ENCODE peak calls at places on chromosome 1, in nine cellular contexts. J, B, Z, Q, S, C, W, M and N are unnamed samples.

GRCh38 chr1:37317870-37318431 is 156.4 kb upstream of the ZC3H12A start:
- DNase-seq in J (no peak), B (peak; percentile 62), Z (no peak), Q (no peak), S (no peak), C (no peak), W (no peak), M (peak; percentile 61), N (no peak)

GRCh38 chr1:157963713-157964112 is 29.7 kb upstream of the KIRREL1 start:
- DNase-seq in J (peak; percentile 27), B (peak; percentile 88), Z (peak; percentile 79), Q (peak; percentile 17), S (peak; percentile 9), C (peak; percentile 66), W (peak; percentile 35), M (peak; percentile 54), N (peak; percentile 45)

GRCh38 chr1:119962296-119962968 is 66.1 kb upstream of the ADAM30 start:
- DNase-seq in J (no peak), B (no peak), Z (no peak), Q (no peak), S (no peak), C (no peak), W (no peak), M (no peak), N (no peak)

GRCh38 chr1:107691542-107691941 is 273.4 kb downstream of the VAV3 start:
- DNase-seq in J (no peak), B (no peak), Z (no peak), Q (no peak), S (no peak), C (no peak), W (peak; percentile 36), M (no peak), N (peak; percentile 95)

GRCh38 chr1:215052656-215053055 is 29.9 kb upstream of the KCNK2 start:
- DNase-seq in J (no peak), B (no peak), Z (no peak), Q (no peak), S (no peak), C (peak; percentile 93), W (no peak), M (no peak), N (no peak)

GRCh38 chr1:246491551-246492053 is 15.5 kb downstream of the SMYD3 start:
- DNase-seq in J (no peak), B (no peak), Z (no peak), Q (no peak), S (no peak), C (no peak), W (no peak), M (no peak), N (no peak)

GRCh38 chr1:32362474-32363313 is at the start of the genes FAM229A and TSSK3:
- DNase-seq in J (no peak), B (peak; percentile 80), Z (no peak), Q (no peak), S (no peak), C (no peak), W (no peak), M (no peak), N (no peak)

GRCh38 chr1:234600418-234601216 is 9.4 kb downstream of the IRF2BP2 start:
- DNase-seq in J (no peak), B (no peak), Z (peak; percentile 75), Q (peak; percentile 71), S (peak; percentile 71), C (no peak), W (no peak), M (no peak), N (no peak)

GRCh38 chr1:33710989-33711388 is 152.9 kb upstream of the HMGB4 start:
- DNase-seq in J (no peak), B (no peak), Z (no peak), Q (no peak), S (no peak), C (peak; percentile 2), W (no peak), M (no peak), N (no peak)

GRCh38 chr1:59046730-59047157 is 250.2 kb upstream of the FGGY start:
- DNase-seq in J (no peak), B (no peak), Z (no peak), Q (peak; percentile 51), S (peak; percentile 44), C (peak; percentile 25), W (peak; percentile 24), M (no peak), N (no peak)

GRCh38 chr1:56920551-56920950 is 45.3 kb downstream of the C8B start:
- DNase-seq in J (no peak), B (no peak), Z (no peak), Q (no peak), S (no peak), C (no peak), W (no peak), M (no peak), N (no peak)
- H3K4me3 ChIP-seq in J (no peak overlapping the region), B (no peak overlapping the region), Z (no peak overlapping the region), Q (no peak overlapping the region), S (no peak overlapping the region), C (no peak overlapping the region), W (no peak overlapping the region), M (no peak overlapping the region), N (no peak overlapping the region)

GRCh38 chr1:203464226-203464625 is 11.4 kb upstream of the PRELP start:
- DNase-seq in J (no peak), B (peak; percentile 88), Z (no peak), Q (no peak), S (no peak), C (no peak), W (no peak), M (no peak), N (no peak)
- H3K27me3 ChIP-seq in J (peaks cover 5% of the 10 kb centered on the region), B (no peaks in the 10 kb centered on the region), Z (no peaks in the 10 kb centered on the region), Q (no peaks in the 10 kb centered on the region), S (peaks cover 4% of the 10 kb centered on the region), C (peaks cover 2% of the 10 kb centered on the region), W (no peaks in the 10 kb centered on the region), M (no peaks in the 10 kb centered on the region), N (peaks cover 10% of the 10 kb centered on the region)

GRCh38 chr1:101260531-101260930 is 23.7 kb downstream of the S1PR1 start:
- DNase-seq in J (no peak), B (no peak), Z (no peak), Q (no peak), S (no peak), C (peak; percentile 8), W (no peak), M (no peak), N (peak; percentile 65)

GRCh38 chr1:101259744-101260148 is 22.9 kb downstream of the S1PR1 start:
- DNase-seq in J (no peak), B (no peak), Z (no peak), Q (no peak), S (peak; percentile 22), C (peak; percentile 75), W (no peak), M (no peak), N (peak; percentile 95)

GRCh38 chr1:101262601-101263348 is 26.0 kb downstream of the S1PR1 start:
- DNase-seq in J (no peak), B (no peak), Z (no peak), Q (no peak), S (peak; percentile 52), C (no peak), W (no peak), M (no peak), N (no peak)

GRCh38 chr1:101261629-101262028 is 24.8 kb downstream of the S1PR1 start:
- DNase-seq in J (no peak), B (no peak), Z (no peak), Q (no peak), S (no peak), C (no peak), W (no peak), M (no peak), N (no peak)

DNA sequence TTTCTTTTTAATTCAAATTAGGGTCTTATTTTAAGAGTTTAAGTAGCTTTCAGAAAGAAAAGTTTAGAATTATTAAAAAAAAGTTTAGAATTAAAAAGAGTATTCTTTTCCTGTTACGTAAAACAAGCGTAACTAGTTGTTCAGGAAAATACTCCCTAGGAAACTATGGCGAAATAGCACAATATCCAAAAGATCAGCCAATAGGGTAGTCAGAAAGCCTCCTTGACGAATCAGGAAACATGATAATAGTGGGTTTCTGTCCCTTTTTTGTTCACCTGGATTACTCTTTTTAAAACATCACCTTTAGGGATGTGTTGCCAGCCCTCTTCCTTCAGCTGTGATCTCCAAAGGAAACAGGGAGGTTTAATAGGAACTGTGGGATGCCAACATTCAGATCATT is 25.2 kb downstream of the S1PR1 start:
- DNase-seq in J (no peak), B (no peak), Z (no peak), Q (no peak), S (no peak), C (no peak), W (no peak), M (no peak), N (peak; percentile 25)
- H3K4me3 ChIP-seq in J (no peak overlapping the region), B (no peak overlapping the region), Z (no peak overlapping the region), Q (peak overlapping the region; percentile 37), S (no peak overlapping the region), C (no peak overlapping the region), W (no peak overlapping the region), M (no peak overlapping the region), N (no peak overlapping the region)

GRCh38 chr1:18064564-18064963 is 43.0 kb upstream of the IGSF21 start:
- DNase-seq in J (no peak), B (no peak), Z (no peak), Q (no peak), S (no peak), C (no peak), W (no peak), M (no peak), N (no peak)
- H3K27me3 ChIP-seq in J (peaks cover 6% of the 10 kb centered on the region), B (no peaks in the 10 kb centered on the region), Z (no peaks in the 10 kb centered on the region), Q (no peaks in the 10 kb centered on the region), S (peaks cover 4% of the 10 kb centered on the region), C (no peaks in the 10 kb centered on the region), W (no peaks in the 10 kb centered on the region), M (no peaks in the 10 kb centered on the region), N (no peaks in the 10 kb centered on the region)

GRCh38 chr1:203324103-203325003 is 19.0 kb downstream of the BTG2 start:
- DNase-seq in J (no peak), B (no peak), Z (no peak), Q (peak; percentile 71), S (peak; percentile 83), C (no peak), W (peak; percentile 41), M (no peak), N (no peak)
- H3K4me3 ChIP-seq in J (no peak overlapping the region), B (no peak overlapping the region), Z (no peak overlapping the region), Q (peak overlapping the region; percentile 46), S (peak overlapping the region; percentile 41), C (no peak overlapping the region), W (no peak overlapping the region), M (no peak overlapping the region), N (no peak overlapping the region)

GRCh38 chr1:22078133-22078532 is 25.6 kb downstream of the CDC42 start:
- DNase-seq in J (no peak), B (no peak), Z (no peak), Q (no peak), S (no peak), C (no peak), W (no peak), M (no peak), N (no peak)

GRCh38 chr1:22075718-22076117 is 23.2 kb downstream of the CDC42 start:
- DNase-seq in J (no peak), B (no peak), Z (no peak), Q (no peak), S (no peak), C (no peak), W (no peak), M (no peak), N (no peak)

GRCh38 chr1:22076346-22076745 is 23.8 kb downstream of the CDC42 start:
- DNase-seq in J (no peak), B (no peak), Z (no peak), Q (no peak), S (no peak), C (no peak), W (no peak), M (no peak), N (peak; percentile 44)

GRCh38 chr1:22077728-22078127 is 25.2 kb downstream of the CDC42 start:
- DNase-seq in J (no peak), B (no peak), Z (no peak), Q (no peak), S (no peak), C (peak; percentile 44), W (no peak), M (no peak), N (peak; percentile 36)

GRCh38 chr1:22080184-22080583 is 27.7 kb downstream of the CDC42 start:
- DNase-seq in J (no peak), B (no peak), Z (no peak), Q (no peak), S (no peak), C (no peak), W (no peak), M (no peak), N (no peak)
- H3K27me3 ChIP-seq in J (no peaks in the 10 kb centered on the region), B (no peaks in the 10 kb centered on the region), Z (no peaks in the 10 kb centered on the region), Q (no peaks in the 10 kb centered on the region), S (no peaks in the 10 kb centered on the region), C (no peaks in the 10 kb centered on the region), W (no peaks in the 10 kb centered on the region), M (no peaks in the 10 kb centered on the region), N (no peaks in the 10 kb centered on the region)